ENCODE peak calls at places on chromosomes 6 and 20, in eight cellular contexts. B is GM23338, Y is breast epithelium, H is endodermal cell, R is hepatocyte, S is tibial artery, J is aorta, P is heart left ventricle. F is an unnamed sample.

GRCh38 chr20:25584905-25585704 is at the start of gene NINL:
- DNase-seq in J (peak; percentile 74), B (peak; percentile 72), S (peak; percentile 71), Y (no peak), P (peak; percentile 60), R (peak; percentile 91), H (peak; percentile 94), F (peak; percentile 33)

GRCh38 chr6:31479151-31479932 is 18.6 kb upstream of the MICB start:
- DNase-seq in H (no peak), P (no peak), Y (no peak), B (no peak), J (no peak), S (no peak), R (no peak), F (no peak)

GRCh38 chr6:134903448-134903847 is 46.5 kb downstream of the ALDH8A1 start:
- DNase-seq in B (no peak), J (no peak), Y (no peak), P (no peak), H (no peak), S (no peak), R (peak; percentile 13), F (no peak)

GRCh38 chr6:143823463-143824006 is 19.6 kb upstream of the LTV1 start:
- DNase-seq in H (no peak), P (no peak), J (no peak), R (no peak), Y (no peak), B (no peak), S (no peak), F (no peak)

GRCh38 chr6:4941782-4942672 is 61.8 kb downstream of the RPP40 start:
- DNase-seq in S (no peak), J (no peak), H (no peak), B (no peak), Y (no peak), R (peak; percentile 50), P (no peak), F (peak; percentile 96)

GRCh38 chr6:89952696-89953095 is 58.4 kb downstream of the GJA10 start:
- DNase-seq in R (no peak), H (no peak), B (no peak), P (no peak), S (no peak), J (no peak), Y (no peak), F (peak; percentile 92)

GRCh38 chr6:41877051-41877680 is 18.0 kb downstream of the USP49 start:
- DNase-seq in R (no peak), J (no peak), Y (no peak), P (no peak), S (no peak), H (no peak), B (no peak), F (no peak)

GRCh38 chr20:51985013-51985415 is 182.7 kb upstream of the SALL4 start:
- DNase-seq in P (no peak), S (no peak), Y (no peak), R (peak; percentile 60), B (peak; percentile 62), H (no peak), J (no peak), F (peak; percentile 95)

GRCh38 chr6:101275251-101275650 is 118.3 kb upstream of the GRIK2 start:
- DNase-seq in B (no peak), P (no peak), S (no peak), R (no peak), H (no peak), Y (no peak), J (no peak), F (no peak)

GRCh38 chr6:154302111-154302752 is 54.4 kb downstream of the IPCEF1 start:
- DNase-seq in R (peak; percentile 25), H (no peak), P (no peak), B (no peak), J (no peak), Y (no peak), S (no peak), F (peak; percentile 93)

GRCh38 chr20:1861996-1862664 is 33.1 kb upstream of the SIRPA start:
- DNase-seq in S (no peak), Y (no peak), H (peak; percentile 63), J (no peak), B (peak; percentile 19), P (no peak), R (no peak), F (no peak)

GRCh38 chr20:1860446-1860845 is 34.8 kb upstream of the SIRPA start:
- DNase-seq in H (no peak), R (no peak), J (no peak), B (no peak), S (no peak), P (no peak), Y (no peak), F (peak; percentile 89)

GRCh38 chr20:1862665-1863059 is 32.5 kb upstream of the SIRPA start:
- DNase-seq in S (no peak), R (no peak), P (no peak), Y (no peak), B (no peak), H (no peak), J (no peak), F (no peak)

GRCh38 chr20:1861347-1861987 is 33.7 kb upstream of the SIRPA start:
- DNase-seq in S (no peak), J (no peak), R (no peak), B (no peak), P (no peak), Y (no peak), H (no peak), F (peak; percentile 36)

DNA sequence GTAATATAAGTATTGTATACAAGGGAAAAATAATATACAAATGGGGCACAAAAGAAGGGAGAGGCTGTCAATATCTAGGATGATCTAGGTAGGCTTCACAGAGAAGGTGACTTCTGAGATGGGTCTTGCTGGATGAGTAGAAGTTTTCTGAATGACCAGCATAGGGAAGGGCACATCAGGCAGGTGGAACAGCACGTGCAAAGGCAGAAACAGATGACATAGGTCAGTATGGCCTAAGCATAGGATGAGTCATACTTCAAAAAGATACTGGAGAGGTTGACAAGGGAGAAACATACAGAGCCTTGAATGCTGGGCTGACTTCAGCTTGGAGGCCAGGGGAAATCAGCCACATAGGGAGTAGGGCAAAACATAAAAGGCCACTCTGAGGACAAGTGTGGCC is 31.9 kb upstream of the SIRPA start:
- DNase-seq in P (no peak), S (no peak), R (no peak), B (no peak), H (no peak), J (no peak), Y (no peak), F (peak; percentile 18)
- H3K4me1 ChIP-seq in P (no peaks in the 10 kb centered on the region), S (no peaks in the 10 kb centered on the region), R (no peaks in the 10 kb centered on the region), B (peaks cover 8% of the 10 kb centered on the region), H (peaks cover 6% of the 10 kb centered on the region), J (no peaks in the 10 kb centered on the region), Y (no peaks in the 10 kb centered on the region), F (peaks cover 21% of the 10 kb centered on the region)

GRCh38 chr6:11223296-11223695 is 9.2 kb downstream of the NEDD9 start:
- DNase-seq in P (no peak), B (no peak), Y (no peak), R (no peak), H (no peak), S (no peak), J (no peak), F (no peak)
- H3K27ac ChIP-seq in P (peak overlapping the region; percentile 88), B (no peak overlapping the region), Y (peak overlapping the region; percentile 83), R (no peak overlapping the region), H (no peak overlapping the region), S (no peak overlapping the region), J (no peak overlapping the region), F (no peak overlapping the region)

GRCh38 chr6:65117854-65118409 is 589.1 kb downstream of the EYS start:
- DNase-seq in P (no peak), S (no peak), H (no peak), J (no peak), Y (no peak), R (no peak), B (no peak), F (no peak)

GRCh38 chr6:65116326-65116725 is 590.7 kb downstream of the EYS start:
- DNase-seq in J (no peak), P (no peak), Y (no peak), S (no peak), R (no peak), B (no peak), H (no peak), F (no peak)

GRCh38 chr6:65112435-65112834 is 594.6 kb downstream of the EYS start:
- DNase-seq in H (no peak), P (no peak), B (no peak), R (no peak), Y (no peak), S (no peak), J (no peak), F (no peak)

GRCh38 chr6:65110031-65110430 is 597.0 kb downstream of the EYS start:
- DNase-seq in B (no peak), J (no peak), R (no peak), S (no peak), H (no peak), P (no peak), Y (no peak), F (no peak)

GRCh38 chr6:65113581-65113980 is 593.4 kb downstream of the EYS start:
- DNase-seq in P (no peak), J (no peak), S (no peak), Y (no peak), H (no peak), R (no peak), B (no peak), F (no peak)
- H3K4me3 ChIP-seq in P (no peak overlapping the region), J (no peak overlapping the region), S (no peak overlapping the region), Y (no peak overlapping the region), H (no peak overlapping the region), R (no peak overlapping the region), B (no peak overlapping the region), F (no peak overlapping the region)

GRCh38 chr6:15312500-15312899 is 66.6 kb downstream of the JARID2 start:
- DNase-seq in P (no peak), J (no peak), H (no peak), Y (no peak), R (no peak), S (no peak), B (no peak), F (peak; percentile 47)
- H3K4me1 ChIP-seq in P (no peaks in the 10 kb centered on the region), J (peaks cover 11% of the 10 kb centered on the region), H (peaks cover 4% of the 10 kb centered on the region), Y (peaks cover 5% of the 10 kb centered on the region), R (no peaks in the 10 kb centered on the region), S (peaks cover 18% of the 10 kb centered on the region), B (peaks cover 100% of the 10 kb centered on the region), F (peaks cover 9% of the 10 kb centered on the region)

GRCh38 chr6:138184230-138184629 is 22.5 kb downstream of the ARFGEF3 start:
- DNase-seq in J (no peak), Y (no peak), P (no peak), R (no peak), H (no peak), B (no peak), S (no peak), F (no peak)

GRCh38 chr6:138187156-138187555 is 25.4 kb downstream of the ARFGEF3 start:
- DNase-seq in J (no peak), S (no peak), H (peak; percentile 26), Y (no peak), R (no peak), B (no peak), P (no peak), F (no peak)

GRCh38 chr6:138183792-138184134 is 22.0 kb downstream of the ARFGEF3 start:
- DNase-seq in S (no peak), Y (no peak), B (no peak), R (no peak), P (no peak), H (no peak), J (no peak), F (no peak)

GRCh38 chr6:138182939-138183791 is 21.4 kb downstream of the ARFGEF3 start:
- DNase-seq in S (no peak), Y (no peak), J (no peak), R (no peak), B (peak; percentile 73), P (no peak), H (peak; percentile 52), F (no peak)

GRCh38 chr6:138188278-138188923 is 26.7 kb downstream of the ARFGEF3 start:
- DNase-seq in P (no peak), H (no peak), S (no peak), B (no peak), R (peak; percentile 10), Y (no peak), J (no peak), F (no peak)
- H3K27ac ChIP-seq in P (no peak overlapping the region), H (no peak overlapping the region), S (no peak overlapping the region), B (peak overlapping the region; percentile 45), R (no peak overlapping the region), Y (no peak overlapping the region), J (no peak overlapping the region), F (no peak overlapping the region)

F was measured in astrocyte.